ENCODE peak calls at places on chromosomes 7 and 10, in five cellular contexts. One of them, this sample, is unnamed.

GRCh38 chr10:3588816-3589215 is 196.2 kb downstream of the KLF6 start:
- DNase-seq in IMR-90: no peak
- DNase-seq in transverse colon: no peak
- DNase-seq in heart right ventricle: no peak
- DNase-seq in BJ: no peak
- DNase-seq in this sample: no peak

GRCh38 chr7:2068693-2069471 is 163.9 kb downstream of the MAD1L1 start:
- DNase-seq in transverse colon: no peak
- DNase-seq in heart right ventricle: no peak
- DNase-seq in IMR-90: no peak
- DNase-seq in BJ: no peak
- DNase-seq in this sample: no peak

GRCh38 chr7:115417662-115418061 is 495.8 kb downstream of the MDFIC start:
- DNase-seq in IMR-90: no peak
- DNase-seq in transverse colon: no peak
- DNase-seq in BJ: no peak
- DNase-seq in heart right ventricle: no peak
- DNase-seq in this sample: no peak

GRCh38 chr10:105509551-105509950 is 868.5 kb downstream of the SORCS3 start:
- DNase-seq in heart right ventricle: no peak
- DNase-seq in BJ: no peak
- DNase-seq in IMR-90: no peak
- DNase-seq in transverse colon: no peak
- DNase-seq in this sample: no peak

GRCh38 chr10:17665742-17666141 is 21.8 kb downstream of the STAM start:
- DNase-seq in transverse colon: no peak
- DNase-seq in BJ: peak
- DNase-seq in IMR-90: peak
- DNase-seq in heart right ventricle: no peak
- DNase-seq in this sample: peak

GRCh38 chr10:110487411-110488123 is 10.1 kb upstream of the DUSP5 start:
- DNase-seq in IMR-90: peak
- DNase-seq in BJ: no peak
- DNase-seq in heart right ventricle: no peak
- DNase-seq in transverse colon: no peak
- DNase-seq in this sample: no peak

GRCh38 chr7:128713794-128714193 is 25.4 kb upstream of the CALU start:
- DNase-seq in IMR-90: peak
- DNase-seq in BJ: no peak
- DNase-seq in transverse colon: no peak
- DNase-seq in heart right ventricle: no peak
- DNase-seq in this sample: peak

GRCh38 chr10:70357447-70358035 is 24.9 kb downstream of the LRRC20 start:
- DNase-seq in BJ: no peak
- DNase-seq in transverse colon: no peak
- DNase-seq in IMR-90: peak
- DNase-seq in heart right ventricle: no peak
- DNase-seq in this sample: no peak

GRCh38 chr10:12388671-12389070 is 39.3 kb downstream of the CAMK1D start:
- DNase-seq in transverse colon: no peak
- DNase-seq in heart right ventricle: no peak
- DNase-seq in IMR-90: no peak
- DNase-seq in BJ: no peak
- DNase-seq in this sample: no peak

GRCh38 chr7:107711301-107711700 is 32.6 kb upstream of the CBLL1 start:
- DNase-seq in BJ: peak
- DNase-seq in transverse colon: no peak
- DNase-seq in IMR-90: peak
- DNase-seq in heart right ventricle: no peak
- DNase-seq in this sample: no peak

GRCh38 chr10:81806842-81807241 is 68.2 kb upstream of the NRG3 start:
- DNase-seq in heart right ventricle: no peak
- DNase-seq in transverse colon: no peak
- DNase-seq in BJ: no peak
- DNase-seq in IMR-90: no peak
- DNase-seq in this sample: no peak

GRCh38 chr7:155378959-155379871 is 78.7 kb upstream of the EN2 start:
- DNase-seq in transverse colon: no peak
- DNase-seq in heart right ventricle: no peak
- DNase-seq in IMR-90: no peak
- DNase-seq in BJ: no peak
- DNase-seq in this sample: no peak

GRCh38 chr10:75400769-75401568 is 595 bp downstream of the ZNF503 start:
- DNase-seq in heart right ventricle: peak
- DNase-seq in BJ: no peak
- DNase-seq in IMR-90: peak
- DNase-seq in transverse colon: peak
- DNase-seq in this sample: no peak

GRCh38 chr7:83469076-83469475 is 179.9 kb downstream of the SEMA3E start:
- DNase-seq in BJ: peak
- DNase-seq in IMR-90: peak
- DNase-seq in heart right ventricle: no peak
- DNase-seq in transverse colon: no peak
- DNase-seq in this sample: no peak

GRCh38 chr7:83467493-83467892 is 181.4 kb downstream of the SEMA3E start:
- DNase-seq in BJ: no peak
- DNase-seq in heart right ventricle: no peak
- DNase-seq in IMR-90: no peak
- DNase-seq in transverse colon: no peak
- DNase-seq in this sample: no peak

GRCh38 chr7:83466956-83467355 is 182.0 kb downstream of the SEMA3E start:
- DNase-seq in transverse colon: no peak
- DNase-seq in heart right ventricle: no peak
- DNase-seq in IMR-90: no peak
- DNase-seq in BJ: no peak
- DNase-seq in this sample: no peak

GRCh38 chr7:83469491-83469890 is 179.4 kb downstream of the SEMA3E start:
- DNase-seq in heart right ventricle: no peak
- DNase-seq in transverse colon: no peak
- DNase-seq in BJ: no peak
- DNase-seq in IMR-90: no peak
- DNase-seq in this sample: no peak

GRCh38 chr7:83468251-83468739 is 180.6 kb downstream of the SEMA3E start:
- DNase-seq in heart right ventricle: peak
- DNase-seq in transverse colon: peak
- DNase-seq in BJ: peak
- DNase-seq in IMR-90: peak
- DNase-seq in this sample: peak
- TF ChIP-seq CTCF in heart right ventricle: no peak
- TF ChIP-seq CTCF in transverse colon: no peak
- TF ChIP-seq CTCF in BJ: no peak
- TF ChIP-seq CTCF in IMR-90: no peak
- TF ChIP-seq CTCF in this sample: peak

DNA sequence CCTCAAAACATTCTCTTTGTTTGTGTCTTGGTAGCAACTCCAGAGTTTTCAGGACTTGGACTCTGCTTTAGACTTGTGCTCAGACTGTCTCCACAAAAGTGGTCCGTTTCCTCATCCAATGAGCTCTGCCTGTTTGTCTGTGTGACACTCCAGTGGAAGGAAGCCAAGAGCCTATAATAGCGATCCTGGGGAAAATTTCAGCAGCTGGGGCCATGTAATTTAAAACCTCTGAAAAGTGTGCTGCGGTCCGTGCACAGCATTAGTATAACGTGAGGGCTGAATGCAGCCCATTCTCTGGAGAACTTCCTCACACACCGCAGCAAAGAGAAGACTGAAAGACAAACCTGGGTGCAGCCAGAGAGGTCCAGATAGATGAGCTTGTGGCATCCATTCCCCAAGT is at the start of gene LRRC17:
- DNase-seq in IMR-90: peak
- DNase-seq in BJ: no peak
- DNase-seq in heart right ventricle: no peak
- DNase-seq in transverse colon: no peak
- DNase-seq in this sample: no peak
- H3K4me3 ChIP-seq in IMR-90: peak
- H3K4me3 ChIP-seq in BJ: peak
- H3K4me3 ChIP-seq in heart right ventricle: peak
- H3K4me3 ChIP-seq in transverse colon: no peak
- H3K4me3 ChIP-seq in this sample: no peak

GRCh38 chr7:152344253-152344652 is 91.5 kb downstream of the KMT2C start:
- DNase-seq in BJ: no peak
- DNase-seq in IMR-90: peak
- DNase-seq in heart right ventricle: no peak
- DNase-seq in transverse colon: no peak
- DNase-seq in this sample: no peak

GRCh38 chr7:152338553-152338952 is 97.2 kb downstream of the KMT2C start:
- DNase-seq in BJ: no peak
- DNase-seq in transverse colon: no peak
- DNase-seq in IMR-90: peak
- DNase-seq in heart right ventricle: no peak
- DNase-seq in this sample: no peak

GRCh38 chr7:152341914-152342236 is 93.9 kb downstream of the KMT2C start:
- DNase-seq in BJ: no peak
- DNase-seq in transverse colon: no peak
- DNase-seq in heart right ventricle: no peak
- DNase-seq in IMR-90: no peak
- DNase-seq in this sample: no peak

GRCh38 chr7:152342796-152343195 is 93.0 kb downstream of the KMT2C start:
- DNase-seq in IMR-90: no peak
- DNase-seq in BJ: no peak
- DNase-seq in transverse colon: no peak
- DNase-seq in heart right ventricle: no peak
- DNase-seq in this sample: no peak

GRCh38 chr7:152341039-152341913 is 94.5 kb downstream of the KMT2C start:
- DNase-seq in heart right ventricle: no peak
- DNase-seq in IMR-90: peak
- DNase-seq in transverse colon: no peak
- DNase-seq in BJ: no peak
- DNase-seq in this sample: peak
- TF ChIP-seq CTCF in heart right ventricle: peak
- TF ChIP-seq CTCF in IMR-90: peak
- TF ChIP-seq CTCF in transverse colon: peak
- TF ChIP-seq CTCF in BJ: peak
- TF ChIP-seq CTCF in this sample: peak

GRCh38 chr7:130904792-130905191 is 170.8 kb upstream of the KLF14 start:
- DNase-seq in transverse colon: no peak
- DNase-seq in BJ: no peak
- DNase-seq in heart right ventricle: no peak
- DNase-seq in IMR-90: peak
- DNase-seq in this sample: no peak
- H3K4me3 ChIP-seq in transverse colon: no peak
- H3K4me3 ChIP-seq in BJ: peak
- H3K4me3 ChIP-seq in heart right ventricle: no peak
- H3K4me3 ChIP-seq in IMR-90: no peak
- H3K4me3 ChIP-seq in this sample: peak

This sample was measured in epithelial cell of proximal tubule.